ENCODE peak calls at places on chromosomes 7 and 10, in four cellular contexts. E is WTC11, L is SK-N-SH, A is HepG2. S is an unnamed sample.

GRCh38 chr7:136868496-136869005 is at the start of gene CHRM2:
- DNase-seq in E (peak), L (peak), A (no peak), S (no peak)

GRCh38 chr10:100182908-100183307 is 2.9 kb downstream of the ERLIN1 start:
- DNase-seq in E (no peak), L (no peak), A (no peak), S (no peak)

GRCh38 chr10:31204090-31204489 is 114.9 kb upstream of the ZEB1 start:
- DNase-seq in E (no peak), L (no peak), A (no peak), S (no peak)

GRCh38 chr10:88659725-88660592 is 4.3 kb upstream of the LIPF start:
- DNase-seq in E (no peak), L (no peak), A (no peak), S (no peak)

GRCh38 chr7:47778153-47778661 is 170.1 kb downstream of the PKD1L1 start:
- DNase-seq in E (no peak), L (no peak), A (peak), S (no peak)

GRCh38 chr10:114684822-114685209 is 26.7 kb upstream of the ABLIM1 start:
- DNase-seq in E (no peak), L (peak), A (peak), S (no peak)

GRCh38 chr7:25619963-25620799 is 391.9 kb upstream of the NPVF start:
- DNase-seq in E (no peak), L (peak), A (no peak), S (no peak)

GRCh38 chr7:47403341-47403866 is 178.5 kb downstream of the TNS3 start:
- DNase-seq in E (no peak), L (no peak), A (no peak), S (no peak)

GRCh38 chr10:23442936-23443335 is 4.1 kb downstream of the OTUD1 start:
- DNase-seq in E (no peak), L (no peak), A (no peak), S (no peak)

GRCh38 chr7:138804618-138805017 is 6.6 kb upstream of the ATP6V0A4 start:
- DNase-seq in E (no peak), L (no peak), A (no peak), S (no peak)

GRCh38 chr10:58733436-58733835 is 220.8 kb downstream of the BICC1 start:
- DNase-seq in E (no peak), L (no peak), A (no peak), S (no peak)

GRCh38 chr7:7595451-7595850 is 28.8 kb downstream of the MIOS start:
- DNase-seq in E (no peak), L (peak), A (peak), S (peak)

GRCh38 chr7:112492165-112492564 is 11.4 kb downstream of the LSMEM1 start:
- DNase-seq in E (no peak), L (no peak), A (no peak), S (no peak)

GRCh38 chr10:14271621-14272020 is 59.1 kb downstream of the FRMD4A start:
- DNase-seq in E (no peak), L (no peak), A (no peak), S (no peak)

GRCh38 chr7:135189961-135190360 is 19.5 kb upstream of the CYREN start:
- DNase-seq in E (no peak), L (peak), A (no peak), S (no peak)

GRCh38 chr10:112763916-112764520 is 186.0 kb upstream of the TCF7L2 start:
- DNase-seq in E (no peak), L (no peak), A (no peak), S (no peak)

GRCh38 chr10:105068497-105068896 is 427.4 kb downstream of the SORCS3 start:
- DNase-seq in E (no peak), L (no peak), A (no peak), S (no peak)

GRCh38 chr10:106479619-106480018 is 684.9 kb downstream of the SORCS1 start:
- DNase-seq in E (no peak), L (no peak), A (no peak), S (no peak)

GRCh38 chr7:55073051-55073511 is 54.3 kb downstream of the EGFR start:
- DNase-seq in E (no peak), L (no peak), A (no peak), S (no peak)

GRCh38 chr7:155299539-155300202 is 2.0 kb downstream of the INSIG1 start:
- DNase-seq in E (no peak), L (no peak), A (no peak), S (peak)

GRCh38 chr10:78889536-78890063 is 179.2 kb upstream of the ZMIZ1 start:
- DNase-seq in E (no peak), L (no peak), A (no peak), S (no peak)

GRCh38 chr7:75033064-75033463 is 40.5 kb downstream of the RCC1L start:
- DNase-seq in E (peak), L (peak), A (peak), S (peak)

GRCh38 chr10:101892782-101893391 is 49.3 kb upstream of the KCNIP2 start:
- DNase-seq in E (no peak), L (no peak), A (no peak), S (no peak)

GRCh38 chr7:123154231-123154860 is 45.4 kb downstream of the SLC13A1 start:
- DNase-seq in E (peak), L (peak), A (peak), S (peak)

GRCh38 chr7:74092964-74093339 is 9.3 kb downstream of the LIMK1 start:
- DNase-seq in E (no peak), L (peak), A (no peak), S (no peak)

DNA sequence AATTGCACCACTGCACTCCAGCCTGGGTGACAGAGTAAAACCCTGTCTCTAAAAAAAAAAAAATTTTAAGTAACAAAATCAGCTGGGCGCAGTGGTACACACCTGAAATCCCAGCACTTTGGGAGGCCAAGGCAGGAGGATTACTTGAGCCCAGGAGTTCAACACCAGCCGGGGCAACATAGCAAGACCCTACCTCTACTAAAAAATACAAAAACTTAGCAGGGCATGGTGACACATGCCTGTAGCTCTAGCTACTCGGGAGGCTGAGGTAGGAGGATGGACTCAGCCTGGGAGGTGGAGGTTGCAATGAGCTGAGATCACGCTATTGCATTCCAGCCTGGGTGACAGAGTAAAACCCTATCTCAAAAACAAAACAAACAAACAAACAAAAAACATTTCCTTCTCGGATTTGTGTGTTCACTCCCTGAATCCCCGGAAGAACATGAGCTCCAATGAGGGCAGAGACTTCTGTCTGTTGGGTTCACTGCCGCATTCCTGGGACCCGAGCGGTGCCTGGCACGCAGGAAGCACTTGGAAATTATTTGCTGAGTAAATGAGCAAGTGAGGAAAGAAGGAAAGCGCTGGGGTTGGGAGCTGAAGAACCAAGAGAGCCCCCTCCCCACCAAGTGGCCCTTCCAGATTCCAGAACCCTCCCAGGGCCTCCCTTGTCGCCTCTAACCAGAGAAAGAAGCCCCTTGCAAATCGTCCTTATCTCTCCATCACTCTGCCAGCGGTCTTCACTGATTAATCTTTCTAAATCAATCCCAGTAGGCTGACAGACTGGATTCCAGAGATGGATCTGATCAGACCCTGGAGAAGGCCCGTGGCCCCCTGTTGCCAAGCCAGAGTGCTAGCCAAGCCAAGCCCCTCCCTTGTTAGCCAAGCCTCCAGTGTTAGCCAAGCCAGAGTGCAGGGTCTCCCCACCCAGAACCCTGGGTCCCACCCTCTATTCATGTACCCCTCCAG is 6.2 kb downstream of the TNRC18 start:
- DNase-seq in E (no peak), L (no peak), A (no peak), S (no peak)
- TF ChIP-seq FOXJ3 in E (no peak), L (no peak), A (no peak), S (no peak)

DNA sequence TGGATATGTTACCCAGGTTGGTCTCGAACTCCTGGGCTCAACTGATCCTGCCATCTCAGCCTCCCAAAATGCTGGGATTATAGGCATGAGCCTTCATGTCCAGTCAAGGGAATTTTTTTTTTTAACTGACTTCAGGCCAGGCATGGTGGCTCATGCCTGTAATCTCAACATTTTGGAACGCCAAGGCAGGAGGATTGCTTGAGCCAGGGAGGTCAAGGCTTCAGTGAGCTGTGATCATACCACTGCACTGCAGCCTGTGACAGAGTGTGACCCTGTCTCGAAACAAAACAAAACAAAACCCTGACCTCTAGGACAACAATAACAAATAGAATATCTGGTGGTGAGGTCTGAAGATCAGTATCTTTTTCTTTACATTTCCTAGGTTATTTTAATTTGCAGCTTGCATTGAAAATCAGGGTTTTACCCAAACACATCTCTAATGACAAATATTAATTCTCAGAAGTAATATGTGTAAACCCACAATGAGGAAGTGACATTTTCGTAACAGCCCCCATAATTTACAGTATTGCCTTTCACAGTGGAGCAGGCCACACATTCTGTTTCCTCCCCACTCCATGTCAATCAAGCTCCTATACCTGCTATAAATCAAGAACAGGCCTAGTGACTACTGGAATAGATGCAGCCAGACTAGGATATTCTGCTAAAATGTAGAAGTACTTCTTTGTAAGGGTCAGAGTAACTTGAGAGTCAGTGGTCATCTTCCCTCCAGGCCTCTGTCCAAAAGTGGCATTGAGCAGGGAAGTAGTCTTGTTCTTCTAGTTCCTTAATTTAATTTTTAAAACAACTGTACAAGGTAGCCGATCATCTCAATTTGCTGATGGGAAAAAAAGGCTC is 43.3 kb upstream of the ECHDC3 start:
- DNase-seq in E (no peak), L (no peak), A (peak), S (no peak)
- TF ChIP-seq FOXJ3 in E (no peak), L (no peak), A (no peak), S (no peak)

GRCh38 chr7:86091369-86091768 is 552.3 kb upstream of the GRM3 start:
- DNase-seq in E (no peak), L (no peak), A (no peak), S (no peak)
- TF ChIP-seq FOXJ3 in E (no peak), L (no peak), A (no peak), S (no peak)

GRCh38 chr10:122493761-122494160 is 32.4 kb downstream of the HTRA1 start:
- DNase-seq in E (no peak), L (no peak), A (no peak), S (no peak)

GRCh38 chr10:122494833-122495232 is 33.5 kb downstream of the HTRA1 start:
- DNase-seq in E (no peak), L (no peak), A (no peak), S (peak)

GRCh38 chr10:122492955-122493597 is 31.7 kb downstream of the HTRA1 start:
- DNase-seq in E (no peak), L (no peak), A (no peak), S (no peak)

GRCh38 chr10:122495406-122496340 is 34.3 kb downstream of the HTRA1 start:
- DNase-seq in E (peak), L (no peak), A (no peak), S (no peak)

DNA sequence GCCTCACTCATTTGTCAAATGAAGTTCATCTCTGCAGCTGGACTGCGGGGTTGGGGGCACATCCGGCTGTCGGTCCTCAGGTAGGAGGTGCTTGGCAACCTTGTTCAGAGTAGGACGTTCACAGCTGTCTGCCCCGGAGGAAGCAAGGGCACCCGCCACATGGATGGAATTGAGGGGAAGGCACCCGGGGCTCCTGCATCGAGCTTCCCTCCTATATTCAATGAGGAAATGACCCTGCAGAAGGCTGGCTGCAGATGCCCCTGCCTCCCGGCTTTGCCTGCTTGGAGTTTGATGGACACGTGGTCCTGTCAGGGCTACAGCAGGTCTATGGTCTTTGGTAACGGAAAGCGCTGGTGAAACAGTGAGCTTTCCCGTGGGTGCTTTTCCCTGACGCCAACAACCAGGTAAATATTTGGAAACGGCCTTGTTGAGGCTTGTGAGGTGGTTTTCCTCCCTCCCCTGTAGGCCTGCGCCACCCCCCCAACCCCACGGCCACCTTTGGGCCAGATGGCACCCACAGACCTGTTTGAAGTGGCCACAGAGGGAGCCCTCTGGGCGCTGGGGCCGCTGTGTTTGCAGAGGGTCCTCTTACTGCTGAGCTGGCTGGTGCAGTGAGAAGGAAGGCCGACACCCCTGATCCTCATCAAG is 32.9 kb downstream of the HTRA1 start:
- DNase-seq in E (no peak), L (no peak), A (no peak), S (no peak)
- TF ChIP-seq FOXJ3 in E (no peak), L (no peak), A (no peak), S (no peak)

DNA sequence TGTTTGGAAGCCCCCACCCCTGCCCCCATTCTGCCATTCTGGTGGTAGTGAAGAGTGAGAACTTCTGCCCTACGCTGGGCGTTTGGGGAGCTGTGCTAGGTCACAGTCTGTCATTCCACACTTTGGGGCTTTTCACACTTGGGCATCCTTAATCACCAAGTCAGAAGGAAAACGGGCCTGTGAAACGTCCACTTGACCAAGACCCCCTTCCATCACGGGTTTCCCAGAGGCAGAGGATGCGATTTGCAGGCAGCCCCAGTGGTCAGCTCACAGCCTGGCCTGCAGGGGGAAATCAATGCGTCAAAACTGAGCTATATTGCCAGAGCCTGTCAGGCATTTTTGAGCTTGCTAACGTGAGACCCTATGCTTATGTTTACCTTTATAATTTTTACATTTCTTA is 663.3 kb upstream of the MGMT start:
- DNase-seq in E (peak), L (no peak), A (no peak), S (no peak)
- TF ChIP-seq FOXJ3 in E (no peak), L (no peak), A (no peak), S (no peak)

DNA sequence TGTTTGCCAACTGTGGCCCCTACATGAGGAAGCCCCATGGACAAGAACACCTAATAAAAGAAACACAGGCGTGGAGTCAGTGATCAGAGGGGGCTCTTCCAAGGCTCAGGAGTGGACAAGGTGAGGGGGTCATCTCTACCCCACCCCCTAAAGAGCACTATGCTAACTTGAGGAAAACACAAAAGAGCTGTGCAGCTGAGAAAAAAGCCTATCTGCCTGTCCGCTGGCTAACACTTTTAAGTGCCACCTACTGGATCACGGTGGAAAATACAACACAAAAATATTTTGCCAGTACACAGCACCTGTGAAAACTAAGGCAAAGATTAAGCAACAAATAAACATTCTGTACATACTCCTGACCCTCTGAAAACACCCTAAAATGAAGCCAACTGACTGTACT is 53.1 kb upstream of the COBL start:
- DNase-seq in E (no peak), L (no peak), A (no peak), S (no peak)
- TF ChIP-seq FOXJ3 in E (no peak), L (no peak), A (no peak), S (no peak)

GRCh38 chr10:7302393-7303054 is 108.3 kb downstream of the SFMBT2 start:
- DNase-seq in E (no peak), L (no peak), A (no peak), S (no peak)
- TF ChIP-seq FOXJ3 in E (no peak), L (no peak), A (no peak), S (no peak)

GRCh38 chr7:130393095-130393494 is 12.8 kb downstream of the CPA1 start:
- DNase-seq in E (no peak), L (no peak), A (no peak), S (no peak)
- TF ChIP-seq FOXJ3 in E (no peak), L (no peak), A (no peak), S (no peak)

DNA sequence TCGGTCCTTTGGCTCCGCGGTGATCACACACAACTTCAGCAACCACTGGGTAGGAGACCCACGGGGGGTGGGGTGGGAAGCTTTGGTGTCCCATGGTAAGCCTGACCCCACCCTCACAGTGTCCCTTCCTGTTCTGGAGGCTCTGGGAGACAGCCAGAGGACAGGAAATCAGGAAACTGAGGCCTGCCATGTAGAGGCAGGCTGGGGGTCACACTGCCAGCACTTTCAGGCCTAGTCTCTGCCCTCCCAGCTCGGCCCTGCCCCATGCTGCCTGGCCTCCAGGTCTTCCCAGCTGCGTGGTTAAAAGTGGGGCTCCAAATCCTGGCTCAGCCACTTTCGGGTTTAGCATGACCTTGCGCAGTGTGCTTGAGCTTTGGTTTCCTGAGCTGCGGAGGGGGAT is 10.9 kb downstream of the AQP1 start:
- DNase-seq in E (peak), L (peak), A (no peak), S (no peak)
- TF ChIP-seq FOXJ3 in E (no peak), L (no peak), A (no peak), S (no peak)

S was measured in K562.